ENCODE peak calls at places on chromosomes 16 and 17, in ten cellular contexts. One of them, this sample, is unnamed.

GRCh38 chr16:49081556-49081955 is 200.1 kb downstream of the CBLN1 start:
- DNase-seq in osteoblast: no peak
- DNase-seq in uterus: no peak
- DNase-seq in heart left ventricle: no peak
- DNase-seq in tibial nerve: no peak
- DNase-seq in left ventricle myocardium inferior: no peak
- DNase-seq in A549: no peak
- DNase-seq in cardiac muscle cell: no peak
- DNase-seq in ascending aorta: no peak
- DNase-seq in astrocyte: no peak
- DNase-seq in this sample: no peak

GRCh38 chr16:77290451-77291110 is 91.4 kb downstream of the SYCE1L start:
- DNase-seq in uterus: no peak
- DNase-seq in cardiac muscle cell: peak; percentile 60
- DNase-seq in left ventricle myocardium inferior: no peak
- DNase-seq in A549: no peak
- DNase-seq in tibial nerve: no peak
- DNase-seq in ascending aorta: no peak
- DNase-seq in osteoblast: no peak
- DNase-seq in heart left ventricle: no peak
- DNase-seq in astrocyte: peak; percentile 76
- DNase-seq in this sample: no peak

GRCh38 chr16:13337482-13337881 is 436.1 kb downstream of the SHISA9 start:
- DNase-seq in tibial nerve: no peak
- DNase-seq in ascending aorta: no peak
- DNase-seq in heart left ventricle: no peak
- DNase-seq in left ventricle myocardium inferior: no peak
- DNase-seq in uterus: no peak
- DNase-seq in A549: no peak
- DNase-seq in osteoblast: no peak
- DNase-seq in cardiac muscle cell: no peak
- DNase-seq in astrocyte: no peak
- DNase-seq in this sample: no peak

GRCh38 chr16:56848056-56848936 is 16.7 kb upstream of the SLC12A3 start:
- DNase-seq in tibial nerve: no peak
- DNase-seq in A549: no peak
- DNase-seq in astrocyte: peak; percentile 81
- DNase-seq in ascending aorta: peak; percentile 74
- DNase-seq in heart left ventricle: no peak
- DNase-seq in osteoblast: no peak
- DNase-seq in left ventricle myocardium inferior: no peak
- DNase-seq in cardiac muscle cell: peak; percentile 75
- DNase-seq in uterus: peak; percentile 41
- DNase-seq in this sample: no peak

GRCh38 chr17:18250708-18251107 is 7.8 kb downstream of the FLII start:
- DNase-seq in A549: no peak
- DNase-seq in heart left ventricle: no peak
- DNase-seq in tibial nerve: no peak
- DNase-seq in osteoblast: no peak
- DNase-seq in uterus: no peak
- DNase-seq in astrocyte: no peak
- DNase-seq in cardiac muscle cell: no peak
- DNase-seq in ascending aorta: no peak
- DNase-seq in left ventricle myocardium inferior: no peak
- DNase-seq in this sample: no peak

GRCh38 chr17:46143827-46144236 is 49.4 kb downstream of the KANSL1 start:
- DNase-seq in astrocyte: no peak
- DNase-seq in cardiac muscle cell: no peak
- DNase-seq in A549: no peak
- DNase-seq in heart left ventricle: no peak
- DNase-seq in uterus: no peak
- DNase-seq in left ventricle myocardium inferior: no peak
- DNase-seq in ascending aorta: no peak
- DNase-seq in osteoblast: peak; percentile 55
- DNase-seq in tibial nerve: no peak
- DNase-seq in this sample: no peak

GRCh38 chr16:28923652-28924398 is 1.2 kb downstream of the RABEP2 start:
- DNase-seq in tibial nerve: no peak
- DNase-seq in cardiac muscle cell: no peak
- DNase-seq in A549: no peak
- DNase-seq in left ventricle myocardium inferior: no peak
- DNase-seq in astrocyte: no peak
- DNase-seq in heart left ventricle: no peak
- DNase-seq in ascending aorta: no peak
- DNase-seq in osteoblast: peak; percentile 27
- DNase-seq in uterus: no peak
- DNase-seq in this sample: no peak

GRCh38 chr16:69243479-69243878 is 56.5 kb downstream of the SNTB2 start:
- DNase-seq in uterus: no peak
- DNase-seq in cardiac muscle cell: peak; percentile 42
- DNase-seq in osteoblast: peak; percentile 72
- DNase-seq in astrocyte: peak; percentile 82
- DNase-seq in heart left ventricle: no peak
- DNase-seq in tibial nerve: no peak
- DNase-seq in ascending aorta: no peak
- DNase-seq in left ventricle myocardium inferior: no peak
- DNase-seq in A549: no peak
- DNase-seq in this sample: no peak

GRCh38 chr16:84286568-84287220 is 8.0 kb upstream of the WFDC1 start:
- DNase-seq in heart left ventricle: peak; percentile 62
- DNase-seq in uterus: peak; percentile 50
- DNase-seq in osteoblast: peak; percentile 85
- DNase-seq in ascending aorta: peak; percentile 70
- DNase-seq in cardiac muscle cell: peak; percentile 32
- DNase-seq in left ventricle myocardium inferior: peak; percentile 83
- DNase-seq in tibial nerve: peak; percentile 47
- DNase-seq in astrocyte: no peak
- DNase-seq in A549: no peak
- DNase-seq in this sample: no peak

GRCh38 chr16:9099131-9099625 is 7.7 kb downstream of the HAPSTR1 start:
- DNase-seq in osteoblast: no peak
- DNase-seq in astrocyte: peak; percentile 46
- DNase-seq in cardiac muscle cell: no peak
- DNase-seq in A549: no peak
- DNase-seq in uterus: no peak
- DNase-seq in ascending aorta: no peak
- DNase-seq in heart left ventricle: no peak
- DNase-seq in left ventricle myocardium inferior: no peak
- DNase-seq in tibial nerve: no peak
- DNase-seq in this sample: no peak

GRCh38 chr17:29084476-29085148 is 41.7 kb downstream of the PIPOX start:
- DNase-seq in astrocyte: peak; percentile 12
- DNase-seq in ascending aorta: no peak
- DNase-seq in heart left ventricle: no peak
- DNase-seq in cardiac muscle cell: no peak
- DNase-seq in tibial nerve: no peak
- DNase-seq in uterus: no peak
- DNase-seq in left ventricle myocardium inferior: no peak
- DNase-seq in A549: no peak
- DNase-seq in osteoblast: peak; percentile 60
- DNase-seq in this sample: no peak

GRCh38 chr17:13352747-13353415 is 248.8 kb downstream of the HS3ST3A1 start:
- DNase-seq in ascending aorta: no peak
- DNase-seq in tibial nerve: no peak
- DNase-seq in heart left ventricle: no peak
- DNase-seq in A549: no peak
- DNase-seq in uterus: no peak
- DNase-seq in osteoblast: no peak
- DNase-seq in left ventricle myocardium inferior: no peak
- DNase-seq in cardiac muscle cell: no peak
- DNase-seq in astrocyte: no peak
- DNase-seq in this sample: no peak

GRCh38 chr16:50314665-50315064 is 48.3 kb downstream of the ADCY7 start:
- DNase-seq in left ventricle myocardium inferior: no peak
- DNase-seq in A549: no peak
- DNase-seq in uterus: no peak
- DNase-seq in cardiac muscle cell: no peak
- DNase-seq in astrocyte: no peak
- DNase-seq in osteoblast: no peak
- DNase-seq in heart left ventricle: no peak
- DNase-seq in ascending aorta: no peak
- DNase-seq in tibial nerve: no peak
- DNase-seq in this sample: no peak

GRCh38 chr16:87320510-87321227 is 3.5 kb upstream of the C16orf95 start:
- DNase-seq in tibial nerve: no peak
- DNase-seq in osteoblast: peak; percentile 65
- DNase-seq in heart left ventricle: no peak
- DNase-seq in left ventricle myocardium inferior: no peak
- DNase-seq in cardiac muscle cell: no peak
- DNase-seq in astrocyte: no peak
- DNase-seq in ascending aorta: peak; percentile 47
- DNase-seq in A549: no peak
- DNase-seq in uterus: no peak
- DNase-seq in this sample: no peak

GRCh38 chr17:42679492-42680330 is 1.9 kb downstream of the CCR10 start:
- DNase-seq in osteoblast: peak; percentile 98
- DNase-seq in cardiac muscle cell: peak; percentile 86
- DNase-seq in ascending aorta: peak; percentile 86
- DNase-seq in astrocyte: peak; percentile 65
- DNase-seq in uterus: peak; percentile 82
- DNase-seq in tibial nerve: no peak
- DNase-seq in left ventricle myocardium inferior: peak; percentile 84
- DNase-seq in heart left ventricle: peak; percentile 84
- DNase-seq in A549: peak; percentile 91
- DNase-seq in this sample: peak; percentile 85

DNA sequence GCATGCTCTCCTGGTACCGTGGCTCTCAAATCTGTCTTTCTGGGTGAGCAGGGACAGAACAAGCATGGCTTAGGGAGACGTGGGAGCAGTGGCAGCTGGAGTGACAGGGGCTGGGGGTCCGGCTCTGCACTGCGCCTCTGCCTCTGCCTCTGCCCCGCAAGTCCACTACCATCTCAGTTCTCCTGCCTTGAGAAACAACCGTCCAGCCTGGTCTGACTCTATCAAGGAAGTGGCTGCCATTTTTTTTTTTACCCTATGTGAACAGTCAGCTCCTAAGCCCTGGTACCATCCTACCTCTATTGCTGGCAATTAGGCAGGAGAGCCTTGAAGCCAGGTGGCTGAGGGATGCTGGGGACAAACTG is 16.1 kb downstream of the HIC1 start:
- DNase-seq in ascending aorta: no peak
- DNase-seq in uterus: no peak
- DNase-seq in tibial nerve: no peak
- DNase-seq in cardiac muscle cell: no peak
- DNase-seq in heart left ventricle: no peak
- DNase-seq in A549: no peak
- DNase-seq in astrocyte: no peak
- DNase-seq in left ventricle myocardium inferior: no peak
- DNase-seq in osteoblast: peak; percentile 47
- DNase-seq in this sample: no peak
- H3K4me1 ChIP-seq in ascending aorta: no peaks in the 10 kb centered on the region
- H3K4me1 ChIP-seq in uterus: peaks cover 42% of the 10 kb centered on the region
- H3K4me1 ChIP-seq in tibial nerve: peaks cover 36% of the 10 kb centered on the region
- H3K4me1 ChIP-seq in cardiac muscle cell: peaks cover 16% of the 10 kb centered on the region
- H3K4me1 ChIP-seq in heart left ventricle: peaks cover 16% of the 10 kb centered on the region
- H3K4me1 ChIP-seq in A549: peaks cover 3% of the 10 kb centered on the region
- H3K4me1 ChIP-seq in astrocyte: peaks cover 67% of the 10 kb centered on the region
- H3K4me1 ChIP-seq in left ventricle myocardium inferior: peaks cover 94% of the 10 kb centered on the region
- H3K4me1 ChIP-seq in osteoblast: peaks cover 51% of the 10 kb centered on the region
- H3K4me1 ChIP-seq in this sample: no peaks in the 10 kb centered on the region

DNA sequence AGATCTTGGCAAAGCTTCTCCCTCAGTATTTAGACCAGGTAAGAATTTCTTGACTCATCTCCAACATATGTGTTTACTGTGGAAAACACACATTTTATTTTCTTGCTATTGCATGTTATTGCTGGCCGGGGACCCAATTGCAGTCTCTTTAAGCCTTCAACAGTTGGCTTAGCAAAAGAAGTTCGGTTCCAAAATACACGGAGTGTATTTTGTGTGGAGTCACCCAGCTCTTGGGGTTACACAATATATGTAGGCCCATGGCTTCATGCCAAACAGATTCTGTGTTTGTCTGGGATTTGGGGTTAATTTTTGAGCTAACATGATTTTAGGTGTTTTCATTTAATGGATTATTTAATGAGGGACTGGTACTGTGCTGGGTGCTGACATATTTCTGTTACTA is 4.0 kb downstream of the ALDH3A2 start:
- DNase-seq in uterus: no peak
- DNase-seq in astrocyte: no peak
- DNase-seq in A549: no peak
- DNase-seq in osteoblast: no peak
- DNase-seq in heart left ventricle: no peak
- DNase-seq in cardiac muscle cell: peak; percentile 64
- DNase-seq in left ventricle myocardium inferior: no peak
- DNase-seq in tibial nerve: no peak
- DNase-seq in ascending aorta: no peak
- DNase-seq in this sample: no peak
- H3K27ac ChIP-seq in uterus: no peak overlapping the region
- H3K27ac ChIP-seq in astrocyte: no peak overlapping the region
- H3K27ac ChIP-seq in A549: peak overlapping the region; percentile 0
- H3K27ac ChIP-seq in osteoblast: no peak overlapping the region
- H3K27ac ChIP-seq in heart left ventricle: peak overlapping the region; percentile 11
- H3K27ac ChIP-seq in cardiac muscle cell: no peak overlapping the region
- H3K27ac ChIP-seq in left ventricle myocardium inferior: peak overlapping the region; percentile 29
- H3K27ac ChIP-seq in tibial nerve: peak overlapping the region; percentile 98
- H3K27ac ChIP-seq in ascending aorta: peak overlapping the region; percentile 59
- H3K27ac ChIP-seq in this sample: no peak overlapping the region

GRCh38 chr17:8887834-8888703 is 20.6 kb upstream of the PIK3R6 start:
- DNase-seq in ascending aorta: no peak
- DNase-seq in left ventricle myocardium inferior: peak; percentile 52
- DNase-seq in cardiac muscle cell: peak; percentile 60
- DNase-seq in astrocyte: peak; percentile 17
- DNase-seq in tibial nerve: no peak
- DNase-seq in A549: peak; percentile 69
- DNase-seq in heart left ventricle: peak; percentile 54
- DNase-seq in uterus: no peak
- DNase-seq in osteoblast: peak; percentile 94
- DNase-seq in this sample: no peak
- TF ChIP-seq CTCF in ascending aorta: no peak
- TF ChIP-seq CTCF in left ventricle myocardium inferior: peak; percentile 60
- TF ChIP-seq CTCF in cardiac muscle cell: peak; percentile 58
- TF ChIP-seq CTCF in astrocyte: no peak
- TF ChIP-seq CTCF in tibial nerve: peak; percentile 8
- TF ChIP-seq CTCF in A549: peak; percentile 65
- TF ChIP-seq CTCF in heart left ventricle: peak; percentile 44
- TF ChIP-seq CTCF in uterus: no peak
- TF ChIP-seq CTCF in osteoblast: peak; percentile 39
- TF ChIP-seq CTCF in this sample: peak; percentile 40

DNA sequence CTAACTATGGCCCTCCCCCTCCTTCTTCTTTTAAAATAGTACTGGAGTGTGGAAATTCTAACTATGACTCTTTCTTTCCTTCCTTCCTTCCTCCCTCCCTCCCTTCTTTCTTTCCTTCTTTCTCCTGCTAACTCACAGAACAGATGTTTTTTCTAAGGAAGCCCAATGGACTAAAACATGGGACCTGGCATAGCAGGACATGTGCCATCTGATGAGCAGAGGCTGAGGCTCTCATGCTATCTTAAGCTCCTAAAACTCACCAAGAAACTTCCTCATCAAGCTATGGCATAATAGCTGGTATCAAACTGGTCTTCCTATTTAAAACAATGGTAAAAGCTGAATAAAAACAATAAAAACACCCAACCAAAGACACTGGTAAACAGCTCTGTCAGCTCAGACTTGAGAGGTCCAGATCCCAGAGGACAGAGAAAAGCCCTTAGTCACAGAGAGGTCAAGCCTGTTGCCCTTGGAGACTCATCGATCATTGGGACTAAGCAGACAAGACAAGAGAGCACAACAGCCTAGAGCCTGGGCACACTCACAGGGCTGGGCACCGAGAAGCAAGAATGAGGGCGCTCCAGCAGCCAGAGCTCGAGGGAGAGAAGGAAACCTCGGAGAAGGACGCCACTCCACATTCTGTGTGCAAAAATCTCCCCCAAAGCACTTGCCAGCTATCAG is 27.6 kb downstream of the SLC38A10 start:
- DNase-seq in osteoblast: peak; percentile 71
- DNase-seq in cardiac muscle cell: no peak
- DNase-seq in astrocyte: no peak
- DNase-seq in uterus: no peak
- DNase-seq in heart left ventricle: no peak
- DNase-seq in tibial nerve: no peak
- DNase-seq in A549: no peak
- DNase-seq in left ventricle myocardium inferior: no peak
- DNase-seq in ascending aorta: no peak
- DNase-seq in this sample: no peak
- H3K4me1 ChIP-seq in osteoblast: no peaks in the 10 kb centered on the region
- H3K4me1 ChIP-seq in cardiac muscle cell: no peaks in the 10 kb centered on the region
- H3K4me1 ChIP-seq in astrocyte: no peaks in the 10 kb centered on the region
- H3K4me1 ChIP-seq in uterus: no peaks in the 10 kb centered on the region
- H3K4me1 ChIP-seq in heart left ventricle: no peaks in the 10 kb centered on the region
- H3K4me1 ChIP-seq in tibial nerve: no peaks in the 10 kb centered on the region
- H3K4me1 ChIP-seq in A549: no peaks in the 10 kb centered on the region
- H3K4me1 ChIP-seq in left ventricle myocardium inferior: no peaks in the 10 kb centered on the region
- H3K4me1 ChIP-seq in ascending aorta: no peaks in the 10 kb centered on the region
- H3K4me1 ChIP-seq in this sample: no peaks in the 10 kb centered on the region